ENCODE peak calls at places on chromosomes 3 and 15, in eight cellular contexts. F is cardiac fibroblast, H is stomach, S is NCI-H774, O is NCI-H1417, K is NCI-H1105, E is left ventricle myocardium superior, T is nephron progenitor cell. W is an unnamed sample.
A peak's percentile ranks its signal among the peaks of the same experiment; 100 is the strongest.

GRCh38 chr3:86282106-86282787 is 708.7 kb downstream of the VGLL3 start:
- DNase-seq in F (no peak), H (no peak), S (no peak), O (no peak), K (no peak), E (no peak), T (no peak), W (no peak)

GRCh38 chr3:30625541-30626438 is 19.4 kb downstream of the TGFBR2 start:
- DNase-seq in F (peak; percentile 92), H (no peak), S (no peak), O (no peak), K (no peak), E (no peak), T (no peak), W (no peak)

GRCh38 chr3:55728461-55729100 is 241.5 kb upstream of the WNT5A start:
- DNase-seq in F (no peak), H (no peak), S (no peak), O (no peak), K (no peak), E (no peak), T (no peak), W (no peak)

GRCh38 chr3:9253327-9253726 is 3.9 kb upstream of the SRGAP3 start:
- DNase-seq in F (no peak), H (no peak), S (no peak), O (no peak), K (no peak), E (no peak), T (no peak), W (peak; percentile 51)

GRCh38 chr3:140250010-140250825 is 315.2 kb downstream of the CLSTN2 start:
- DNase-seq in F (no peak), H (no peak), S (no peak), O (no peak), K (no peak), E (peak; percentile 43), T (no peak), W (no peak)

GRCh38 chr3:177026505-177027277 is 170.6 kb downstream of the TBL1XR1 start:
- DNase-seq in F (peak; percentile 25), H (no peak), S (no peak), O (no peak), K (no peak), E (no peak), T (no peak), W (no peak)

GRCh38 chr3:129314757-129315385 is 36.2 kb downstream of the HMCES start:
- DNase-seq in F (peak; percentile 94), H (peak; percentile 75), S (peak; percentile 90), O (peak; percentile 100), K (peak; percentile 100), E (peak; percentile 92), T (peak; percentile 89), W (peak; percentile 93)

GRCh38 chr3:105466495-105467080 is 99.9 kb downstream of the ALCAM start:
- DNase-seq in F (no peak), H (no peak), S (no peak), O (no peak), K (no peak), E (no peak), T (no peak), W (no peak)

GRCh38 chr15:35692256-35692867 is 146.4 kb upstream of the DPH6 start:
- DNase-seq in F (peak; percentile 77), H (no peak), S (no peak), O (no peak), K (no peak), E (no peak), T (no peak), W (no peak)

GRCh38 chr3:30315452-30315851 is 290.9 kb upstream of the TGFBR2 start:
- DNase-seq in F (peak; percentile 83), H (no peak), S (no peak), O (no peak), K (no peak), E (no peak), T (no peak), W (no peak)

GRCh38 chr3:31421280-31422048 is 111.3 kb upstream of the STT3B start:
- DNase-seq in F (no peak), H (no peak), S (no peak), O (no peak), K (no peak), E (no peak), T (no peak), W (no peak)

GRCh38 chr3:41710646-41711388 is 251.1 kb downstream of the ULK4 start:
- DNase-seq in F (peak; percentile 80), H (no peak), S (no peak), O (no peak), K (no peak), E (no peak), T (peak; percentile 15), W (no peak)